ENCODE peak calls at places on chromosome 16, in seven cellular contexts. T is activated CD8-positive, alpha-beta T cell treated with anti-CD3 and anti-CD28 coated beads, Interleukin-2, amount 10 ng/mL, durations not matched to agents 7 days and 5 days; C is M059J; Y is adrenal gland; O is AG04449; A is SHP77; X is ACHN. P is an unnamed sample.

GRCh38 chr16:27759301-27759871 is 209.4 kb downstream of the KATNIP start:
- DNase-seq in T (no peak), C (peak; percentile 84), Y (no peak), O (peak; percentile 16), A (no peak), X (no peak), P (no peak)

GRCh38 chr16:4386452-4386813 is 14.8 kb downstream of the VASN start:
- DNase-seq in T (no peak), C (peak; percentile 40), Y (no peak), O (no peak), A (no peak), X (no peak), P (no peak)

GRCh38 chr16:66830422-66831404 is at the start of gene NAE1:
- DNase-seq in T (peak; percentile 90), C (peak; percentile 83), Y (peak; percentile 86), O (no peak), A (peak; percentile 70), X (peak; percentile 93), P (peak; percentile 54)

GRCh38 chr16:75593825-75594820 is 27.9 kb downstream of the GABARAPL2 start:
- DNase-seq in T (peak; percentile 32), C (peak; percentile 60), Y (no peak), O (peak; percentile 26), A (peak; percentile 69), X (peak; percentile 24), P (peak; percentile 67)

GRCh38 chr16:2371421-2371820 is 30.9 kb upstream of the ABCA3 start:
- DNase-seq in T (no peak), C (no peak), Y (no peak), O (no peak), A (no peak), X (no peak), P (no peak)

GRCh38 chr16:57409870-57410585 is 5.5 kb downstream of the CCL17 start:
- DNase-seq in T (no peak), C (no peak), Y (no peak), O (no peak), A (no peak), X (no peak), P (no peak)

GRCh38 chr16:72875291-72876036 is 172.5 kb downstream of the ZFHX3 start:
- DNase-seq in T (no peak), C (no peak), Y (no peak), O (no peak), A (no peak), X (no peak), P (no peak)

GRCh38 chr16:69424935-69425784 is 741 bp downstream of the CYB5B start:
- DNase-seq in T (no peak), C (peak; percentile 22), Y (no peak), O (no peak), A (no peak), X (peak; percentile 30), P (no peak)

GRCh38 chr16:11461595-11461990 is 116.3 kb downstream of the RMI2 start:
- DNase-seq in T (no peak), C (no peak), Y (no peak), O (no peak), A (no peak), X (no peak), P (no peak)

GRCh38 chr16:31412750-31413149 is 15.4 kb downstream of the COX6A2 start:
- DNase-seq in T (no peak), C (no peak), Y (no peak), O (no peak), A (no peak), X (no peak), P (no peak)

GRCh38 chr16:66196770-66197169 is 169.7 kb upstream of the CDH5 start:
- DNase-seq in T (no peak), C (no peak), Y (no peak), O (no peak), A (no peak), X (no peak), P (no peak)

GRCh38 chr16:78895661-78896060 is 704.9 kb downstream of the MAF start:
- DNase-seq in T (no peak), C (no peak), Y (no peak), O (no peak), A (no peak), X (no peak), P (no peak)

GRCh38 chr16:75198135-75198600 is 8.8 kb downstream of the CTRB2 start:
- DNase-seq in T (no peak), C (no peak), Y (no peak), O (no peak), A (no peak), X (no peak), P (peak; percentile 58)

GRCh38 chr16:17965131-17965530 is 371.4 kb downstream of the NPIPA8 start:
- DNase-seq in T (no peak), C (no peak), Y (no peak), O (no peak), A (no peak), X (no peak), P (no peak)

GRCh38 chr16:85765273-85765672 is 14.4 kb upstream of the C16orf74 start:
- DNase-seq in T (no peak), C (no peak), Y (no peak), O (no peak), A (no peak), X (no peak), P (no peak)

GRCh38 chr16:19005561-19006445 is 22.1 kb downstream of the TMC7 start:
- DNase-seq in T (no peak), C (peak; percentile 80), Y (no peak), O (no peak), A (peak; percentile 17), X (no peak), P (no peak)

GRCh38 chr16:85090166-85090565 is 22.1 kb downstream of the CIBAR2 start:
- DNase-seq in T (no peak), C (no peak), Y (no peak), O (no peak), A (no peak), X (no peak), P (no peak)

GRCh38 chr16:30183961-30184429 is 593 bp downstream of the CORO1A start:
- DNase-seq in T (peak; percentile 94), C (no peak), Y (peak; percentile 29), O (no peak), A (no peak), X (no peak), P (no peak)

GRCh38 chr16:67516296-67517177 is 12.1 kb upstream of the RIPOR1 start:
- DNase-seq in T (no peak), C (peak; percentile 80), Y (no peak), O (no peak), A (no peak), X (peak; percentile 96), P (no peak)

GRCh38 chr16:88468289-88469129 is 15.4 kb downstream of the ZFPM1 start:
- DNase-seq in T (no peak), C (peak; percentile 30), Y (no peak), O (no peak), A (no peak), X (peak; percentile 88), P (no peak)

GRCh38 chr16:87490091-87490798 is 2.6 kb downstream of the ZCCHC14 start:
- DNase-seq in T (peak; percentile 27), C (no peak), Y (no peak), O (no peak), A (no peak), X (no peak), P (no peak)

GRCh38 chr16:4920826-4921225 is 16.1 kb downstream of the PPL start:
- DNase-seq in T (no peak), C (no peak), Y (no peak), O (no peak), A (no peak), X (no peak), P (no peak)

GRCh38 chr16:65622161-65622560 is 500.3 kb upstream of the CDH11 start:
- DNase-seq in T (no peak), C (no peak), Y (no peak), O (no peak), A (no peak), X (no peak), P (no peak)

GRCh38 chr16:303760-304505 is 21.0 kb downstream of the PDIA2 start:
- DNase-seq in T (no peak), C (no peak), Y (no peak), O (no peak), A (peak; percentile 5), X (peak; percentile 30), P (no peak)

GRCh38 chr16:48044117-48044516 is 111.7 kb downstream of the ABCC12 start:
- DNase-seq in T (no peak), C (no peak), Y (no peak), O (no peak), A (no peak), X (no peak), P (no peak)

GRCh38 chr16:28067604-28068382 is 4.3 kb upstream of the GSG1L start:
- DNase-seq in T (no peak), C (peak; percentile 48), Y (no peak), O (peak; percentile 24), A (no peak), X (peak; percentile 63), P (no peak)

GRCh38 chr16:1047123-1047522 is 25.4 kb upstream of the SSTR5 start:
- DNase-seq in T (no peak), C (no peak), Y (no peak), O (no peak), A (no peak), X (no peak), P (no peak)

P was measured in AG09319.